ENCODE peak calls at places on chromosomes 16 and 17, in nine cellular contexts. One of them, this sample, is unnamed.

GRCh38 chr17:79298801-79299200 is 224.2 kb downstream of the ENGASE start:
- DNase-seq in Ammon's horn: peak; percentile 11
- DNase-seq in left colon: no peak
- DNase-seq in NCI-H510A treated with DMSO at 0.1 percent for 48 hours: no peak
- DNase-seq in globus pallidus: no peak
- DNase-seq in brain microvascular endothelial cell: no peak
- DNase-seq in heart left ventricle: no peak
- DNase-seq in astrocyte of the hippocampus: no peak
- DNase-seq in stimulated activated CD8-positive, alpha-beta memory T cell treated with anti-CD3 and anti-CD28 coated beads, Interleukin-15, amount 100 ng/mL, for 48 hours: no peak
- DNase-seq in this sample: no peak

GRCh38 chr17:56478836-56479447 is 114.6 kb upstream of the NOG start:
- DNase-seq in astrocyte of the hippocampus: peak; percentile 35
- DNase-seq in NCI-H510A treated with DMSO at 0.1 percent for 48 hours: peak; percentile 26
- DNase-seq in globus pallidus: no peak
- DNase-seq in left colon: no peak
- DNase-seq in brain microvascular endothelial cell: peak; percentile 9
- DNase-seq in Ammon's horn: peak; percentile 39
- DNase-seq in stimulated activated CD8-positive, alpha-beta memory T cell treated with anti-CD3 and anti-CD28 coated beads, Interleukin-15, amount 100 ng/mL, for 48 hours: no peak
- DNase-seq in heart left ventricle: no peak
- DNase-seq in this sample: no peak

GRCh38 chr17:81242421-81243332 is 3.6 kb downstream of the NDUFAF8 start:
- DNase-seq in NCI-H510A treated with DMSO at 0.1 percent for 48 hours: no peak
- DNase-seq in heart left ventricle: no peak
- DNase-seq in left colon: no peak
- DNase-seq in globus pallidus: no peak
- DNase-seq in stimulated activated CD8-positive, alpha-beta memory T cell treated with anti-CD3 and anti-CD28 coated beads, Interleukin-15, amount 100 ng/mL, for 48 hours: no peak
- DNase-seq in astrocyte of the hippocampus: no peak
- DNase-seq in brain microvascular endothelial cell: no peak
- DNase-seq in Ammon's horn: no peak
- DNase-seq in this sample: no peak

GRCh38 chr17:49555495-49556018 is 20.1 kb upstream of the NXPH3 start:
- DNase-seq in astrocyte of the hippocampus: no peak
- DNase-seq in brain microvascular endothelial cell: no peak
- DNase-seq in globus pallidus: no peak
- DNase-seq in stimulated activated CD8-positive, alpha-beta memory T cell treated with anti-CD3 and anti-CD28 coated beads, Interleukin-15, amount 100 ng/mL, for 48 hours: no peak
- DNase-seq in NCI-H510A treated with DMSO at 0.1 percent for 48 hours: no peak
- DNase-seq in Ammon's horn: no peak
- DNase-seq in left colon: no peak
- DNase-seq in heart left ventricle: no peak
- DNase-seq in this sample: no peak

GRCh38 chr17:76077582-76078110 is 1.3 kb upstream of the ZACN start:
- DNase-seq in globus pallidus: no peak
- DNase-seq in heart left ventricle: no peak
- DNase-seq in left colon: no peak
- DNase-seq in astrocyte of the hippocampus: no peak
- DNase-seq in Ammon's horn: no peak
- DNase-seq in stimulated activated CD8-positive, alpha-beta memory T cell treated with anti-CD3 and anti-CD28 coated beads, Interleukin-15, amount 100 ng/mL, for 48 hours: no peak
- DNase-seq in brain microvascular endothelial cell: no peak
- DNase-seq in NCI-H510A treated with DMSO at 0.1 percent for 48 hours: peak; percentile 55
- DNase-seq in this sample: no peak

GRCh38 chr17:49333806-49334205 is 28.2 kb downstream of the ZNF652 start:
- DNase-seq in brain microvascular endothelial cell: no peak
- DNase-seq in left colon: no peak
- DNase-seq in globus pallidus: no peak
- DNase-seq in astrocyte of the hippocampus: no peak
- DNase-seq in stimulated activated CD8-positive, alpha-beta memory T cell treated with anti-CD3 and anti-CD28 coated beads, Interleukin-15, amount 100 ng/mL, for 48 hours: no peak
- DNase-seq in NCI-H510A treated with DMSO at 0.1 percent for 48 hours: no peak
- DNase-seq in Ammon's horn: no peak
- DNase-seq in heart left ventricle: no peak
- DNase-seq in this sample: no peak

GRCh38 chr16:12675852-12676251 is 127.8 kb downstream of the CPPED1 start:
- DNase-seq in NCI-H510A treated with DMSO at 0.1 percent for 48 hours: no peak
- DNase-seq in heart left ventricle: no peak
- DNase-seq in left colon: no peak
- DNase-seq in astrocyte of the hippocampus: peak; percentile 12
- DNase-seq in Ammon's horn: no peak
- DNase-seq in brain microvascular endothelial cell: peak; percentile 81
- DNase-seq in globus pallidus: no peak
- DNase-seq in stimulated activated CD8-positive, alpha-beta memory T cell treated with anti-CD3 and anti-CD28 coated beads, Interleukin-15, amount 100 ng/mL, for 48 hours: no peak
- DNase-seq in this sample: no peak

GRCh38 chr17:61495161-61495857 is 43.1 kb downstream of the TBX4 start:
- DNase-seq in stimulated activated CD8-positive, alpha-beta memory T cell treated with anti-CD3 and anti-CD28 coated beads, Interleukin-15, amount 100 ng/mL, for 48 hours: no peak
- DNase-seq in astrocyte of the hippocampus: no peak
- DNase-seq in NCI-H510A treated with DMSO at 0.1 percent for 48 hours: no peak
- DNase-seq in brain microvascular endothelial cell: no peak
- DNase-seq in left colon: no peak
- DNase-seq in globus pallidus: no peak
- DNase-seq in heart left ventricle: no peak
- DNase-seq in Ammon's horn: no peak
- DNase-seq in this sample: no peak

This sample was measured in tibial artery.